ENCODE peak calls at places on chromosomes 6 and 20, in four cellular contexts. F is fibroblast of mammary gland, J is GM12878, R is B cell. M is an unnamed sample.

GRCh38 chr20:53660947-53661381 is 67.3 kb upstream of the ZNF217 start:
- DNase-seq in J (no peak), F (peak; percentile 59), R (no peak), M (no peak)

GRCh38 chr20:43721429-43722152 is 5.2 kb downstream of the GTSF1L start:
- DNase-seq in R (no peak), J (no peak), F (no peak), M (no peak)

GRCh38 chr20:962223-962622 is 39.9 kb downstream of the RSPO4 start:
- DNase-seq in R (no peak), F (no peak), J (no peak), M (no peak)

GRCh38 chr6:15391500-15391899 is 145.6 kb downstream of the JARID2 start:
- DNase-seq in R (no peak), J (no peak), F (no peak), M (no peak)

GRCh38 chr20:47598911-47599745 is 97.4 kb downstream of the NCOA3 start:
- DNase-seq in J (no peak), R (no peak), F (no peak), M (no peak)

GRCh38 chr6:133392641-133393040 is 151.5 kb downstream of the EYA4 start:
- DNase-seq in R (no peak), J (no peak), F (no peak), M (no peak)

GRCh38 chr6:122995930-122996796 is at the start of gene CLVS2:
- DNase-seq in J (no peak), R (no peak), F (peak; percentile 38), M (no peak)

GRCh38 chr6:24936641-24937317 is 1.0 kb upstream of the RIPOR2 start:
- DNase-seq in F (peak; percentile 24), R (peak; percentile 77), J (peak; percentile 96), M (no peak)

GRCh38 chr6:111478064-111478476 is 4.9 kb downstream of the REV3L start:
- DNase-seq in F (peak; percentile 38), J (no peak), R (no peak), M (peak; percentile 19)

GRCh38 chr6:22785036-22785435 is 215.7 kb downstream of the HDGFL1 start:
- DNase-seq in R (no peak), F (no peak), J (no peak), M (no peak)

GRCh38 chr6:163099621-163100171 is 314.8 kb upstream of the QKI start:
- DNase-seq in J (no peak), R (no peak), F (no peak), M (no peak)

GRCh38 chr6:168333039-168333438 is 13.5 kb upstream of the DACT2 start:
- DNase-seq in R (no peak), J (no peak), F (no peak), M (no peak)

GRCh38 chr6:137699036-137699683 is 167.9 kb upstream of the TNFAIP3 start:
- DNase-seq in R (no peak), F (peak; percentile 45), J (no peak), M (peak; percentile 19)

GRCh38 chr6:44133003-44133931 is 5.9 kb downstream of the TMEM63B start:
- DNase-seq in R (no peak), J (no peak), F (peak; percentile 33), M (peak; percentile 69)

GRCh38 chr6:63436356-63436755 is 116.6 kb upstream of the LGSN start:
- DNase-seq in J (no peak), R (no peak), F (no peak), M (no peak)

GRCh38 chr6:41132254-41132653 is 21.9 kb downstream of the TREML1 start:
- DNase-seq in F (no peak), R (no peak), J (no peak), M (no peak)

GRCh38 chr20:51890003-51890402 is 87.7 kb upstream of the SALL4 start:
- DNase-seq in J (no peak), F (no peak), R (no peak), M (no peak)

GRCh38 chr6:168121308-168121665 is 42.3 kb upstream of the FRMD1 start:
- DNase-seq in F (no peak), R (no peak), J (no peak), M (no peak)

GRCh38 chr6:75437451-75438185 is 56.0 kb downstream of the FILIP1 start:
- DNase-seq in J (no peak), F (peak; percentile 86), R (no peak), M (peak; percentile 76)

GRCh38 chr20:32764000-32764960 is 2.1 kb downstream of the DNMT3B start:
- DNase-seq in F (no peak), R (no peak), J (no peak), M (no peak)

GRCh38 chr6:140303218-140303949 is 928.9 kb upstream of the CITED2 start:
- DNase-seq in J (no peak), F (no peak), R (no peak), M (no peak)

GRCh38 chr6:145704153-145704781 is 31.1 kb downstream of the EPM2A start:
- DNase-seq in R (no peak), F (peak; percentile 43), J (no peak), M (peak; percentile 6)

GRCh38 chr6:53717571-53717970 is 52.0 kb upstream of the KLHL31 start:
- DNase-seq in J (no peak), F (peak; percentile 55), R (no peak), M (no peak)

GRCh38 chr6:84448331-84448730 is 220.9 kb upstream of the CEP162 start:
- DNase-seq in J (no peak), F (peak; percentile 28), R (no peak), M (no peak)

GRCh38 chr6:122610690-122611455 is 668 bp downstream of the PKIB start:
- DNase-seq in J (no peak), F (peak; percentile 13), R (no peak), M (no peak)

GRCh38 chr6:48689498-48689897 is 578.5 kb upstream of the PTCHD4 start:
- DNase-seq in J (no peak), F (no peak), R (no peak), M (no peak)

GRCh38 chr20:20593447-20594170 is 118.8 kb downstream of the RALGAPA2 start:
- DNase-seq in F (peak; percentile 67), J (no peak), R (no peak), M (peak; percentile 63)

GRCh38 chr6:40852667-40853383 is 186.2 kb downstream of the UNC5CL start:
- DNase-seq in J (no peak), F (no peak), R (no peak), M (peak; percentile 33)

GRCh38 chr6:150008588-150008987 is 16.7 kb downstream of the RAET1L start:
- DNase-seq in R (no peak), J (no peak), F (no peak), M (no peak)

GRCh38 chr20:20466341-20466879 is 98.5 kb downstream of the INSM1 start:
- DNase-seq in J (peak; percentile 92), R (peak; percentile 60), F (peak; percentile 94), M (peak; percentile 73)

GRCh38 chr6:3237761-3238662 is 10.6 kb upstream of the TUBB2B start:
- DNase-seq in R (no peak), J (no peak), F (no peak), M (no peak)

GRCh38 chr6:3240595-3240994 is 13.1 kb upstream of the TUBB2B start:
- DNase-seq in R (no peak), F (no peak), J (no peak), M (no peak)

GRCh38 chr6:3235969-3236368 is 8.5 kb upstream of the TUBB2B start:
- DNase-seq in J (no peak), R (no peak), F (no peak), M (no peak)

GRCh38 chr6:3235486-3235885 is 8.0 kb upstream of the TUBB2B start:
- DNase-seq in F (no peak), J (no peak), R (no peak), M (no peak)

DNA sequence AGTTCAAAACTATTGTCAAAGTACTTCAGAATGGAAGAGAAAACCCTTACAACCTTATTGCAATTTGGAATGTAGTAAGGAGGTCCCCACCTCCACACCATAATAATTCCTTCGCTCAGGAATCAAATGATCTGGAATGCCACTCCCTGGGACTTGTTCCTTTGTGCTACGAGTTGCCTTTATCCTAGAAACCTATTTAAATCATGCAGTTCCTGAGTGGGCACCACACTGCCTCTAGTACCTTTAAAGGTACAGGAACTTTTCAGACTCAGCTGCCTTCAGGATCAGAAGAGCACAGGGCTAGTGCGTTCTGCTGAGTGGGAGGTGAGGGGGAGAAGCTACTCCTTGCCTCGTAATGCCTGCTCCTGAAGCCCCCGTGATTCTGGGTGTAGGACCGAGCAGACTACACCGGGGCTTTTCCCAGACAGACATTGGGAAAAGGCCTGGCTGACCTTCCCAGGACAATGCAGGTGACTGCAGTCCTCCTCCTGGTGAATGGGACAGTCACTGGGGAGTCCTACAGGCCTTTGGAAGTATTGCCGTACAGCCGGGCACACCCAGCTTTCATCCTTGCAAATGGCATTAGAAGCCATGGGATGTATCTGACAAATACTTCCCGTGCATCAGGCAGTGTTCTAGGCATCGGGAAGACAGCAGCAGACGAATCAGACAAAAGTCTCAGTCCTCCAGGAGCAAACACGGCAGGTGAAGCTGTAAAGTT is 11.8 kb upstream of the TUBB2B start:
- DNase-seq in F (no peak), R (no peak), J (no peak), M (no peak)
- TF ChIP-seq CTCF in F (no peak), R (no peak), J (no peak), M (peak; percentile 35)

GRCh38 chr6:72140795-72141194 is 254.4 kb downstream of the RIMS1 start:
- DNase-seq in R (no peak), F (peak; percentile 4), J (no peak), M (peak; percentile 8)
- TF ChIP-seq CTCF in R (no peak), F (no peak), J (no peak), M (peak; percentile 56)

DNA sequence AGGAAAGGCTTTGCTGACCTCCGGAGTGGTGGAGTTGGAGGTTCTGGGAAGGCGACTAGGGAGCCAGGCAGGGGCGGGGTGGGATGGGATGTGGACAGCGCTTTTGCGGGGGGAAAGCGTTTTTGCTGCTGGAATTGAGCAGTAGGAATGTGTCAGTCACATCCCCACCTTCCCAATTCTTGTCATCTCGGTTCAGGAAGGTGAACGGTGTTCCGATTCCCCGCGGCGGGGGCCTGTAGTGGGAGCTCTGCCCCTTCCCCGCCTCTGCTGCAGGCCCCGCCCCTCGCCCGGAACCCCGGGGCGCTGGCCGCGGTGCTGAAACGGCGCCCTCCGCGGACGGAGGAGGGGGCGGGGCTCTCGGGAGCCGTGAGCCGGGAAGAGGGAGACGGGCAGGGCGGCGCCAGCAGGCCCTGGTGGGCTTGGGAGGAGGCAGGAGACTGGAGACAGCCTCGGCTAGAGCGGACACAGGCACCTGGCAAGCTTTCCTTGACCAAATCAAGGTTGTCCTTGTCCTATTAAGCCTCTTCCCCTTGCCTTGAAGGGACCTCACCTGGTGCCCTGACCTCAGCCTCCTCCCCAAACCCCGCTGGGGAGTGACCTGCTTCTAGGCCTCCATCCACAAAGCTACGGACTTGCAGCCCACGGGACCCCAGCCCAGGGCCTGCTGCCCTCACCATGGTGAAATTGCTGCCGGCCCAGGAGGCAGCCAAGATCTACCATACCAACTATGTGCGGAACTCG is at the start of gene LHFPL5:
- DNase-seq in J (no peak), R (no peak), F (no peak), M (no peak)
- TF ChIP-seq CTCF in J (no peak), R (no peak), F (no peak), M (no peak)

GRCh38 chr20:23021541-23021940 is 13.6 kb upstream of the SSTR4 start:
- DNase-seq in J (no peak), F (no peak), R (no peak), M (no peak)
- TF ChIP-seq CTCF in J (no peak), F (no peak), R (no peak), M (no peak)

GRCh38 chr20:63714858-63715257 is 7.0 kb downstream of the ZGPAT start:
- DNase-seq in F (no peak), J (no peak), R (no peak), M (no peak)

DNA sequence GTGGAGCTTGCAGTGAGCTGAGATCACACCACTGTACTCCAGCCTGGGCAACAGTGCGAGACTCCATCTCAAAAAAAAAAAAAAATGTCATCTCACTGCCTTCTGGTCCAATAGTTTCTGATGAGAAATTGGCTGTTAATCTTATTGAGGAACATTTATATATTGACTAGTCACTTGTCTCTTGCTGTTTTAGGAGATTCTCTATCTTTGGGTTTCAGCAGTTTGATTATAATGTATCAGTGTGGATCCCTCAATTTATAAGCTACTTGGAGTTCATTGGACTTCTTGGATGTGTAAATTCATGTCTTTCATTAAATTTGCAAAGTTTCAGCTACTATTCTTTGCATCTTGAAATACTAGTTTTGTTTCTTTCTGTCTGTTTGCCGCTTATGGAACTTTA is 11.2 kb downstream of the ZGPAT start:
- DNase-seq in R (no peak), F (no peak), J (no peak), M (no peak)
- TF ChIP-seq CTCF in R (no peak), F (no peak), J (no peak), M (no peak)